ENCODE peak calls at places on chromosomes 7 and 10, in four cellular contexts. One of them, this sample, is unnamed.

GRCh38 chr7:130881799-130882141 is 147.8 kb upstream of the KLF14 start:
- DNase-seq in A549: no peak
- DNase-seq in NCI-H460: no peak
- DNase-seq in GM03348: no peak
- DNase-seq in this sample: no peak

GRCh38 chr7:30914611-30915601 is 3.3 kb downstream of the AQP1 start:
- DNase-seq in A549: peak; percentile 28
- DNase-seq in NCI-H460: peak; percentile 22
- DNase-seq in GM03348: peak; percentile 77
- DNase-seq in this sample: peak; percentile 69

GRCh38 chr7:135858851-135859250 is 110.2 kb upstream of the FAM180A start:
- DNase-seq in A549: no peak
- DNase-seq in NCI-H460: no peak
- DNase-seq in GM03348: no peak
- DNase-seq in this sample: no peak

GRCh38 chr7:28957064-28957821 is 887 bp downstream of the TRIL start:
- DNase-seq in A549: no peak
- DNase-seq in NCI-H460: no peak
- DNase-seq in GM03348: peak; percentile 10
- DNase-seq in this sample: no peak

GRCh38 chr7:11969627-11970026 is 137.6 kb upstream of the THSD7A start:
- DNase-seq in A549: no peak
- DNase-seq in NCI-H460: no peak
- DNase-seq in GM03348: no peak
- DNase-seq in this sample: no peak

GRCh38 chr10:89064764-89065163 is 74.2 kb downstream of the FAS start:
- DNase-seq in A549: no peak
- DNase-seq in NCI-H460: no peak
- DNase-seq in GM03348: no peak
- DNase-seq in this sample: peak; percentile 88

GRCh38 chr10:97229322-97229721 is 43.6 kb upstream of the SLIT1 start:
- DNase-seq in A549: no peak
- DNase-seq in NCI-H460: no peak
- DNase-seq in GM03348: no peak
- DNase-seq in this sample: no peak

GRCh38 chr7:31410265-31410664 is 69.7 kb upstream of the NEUROD6 start:
- DNase-seq in A549: no peak
- DNase-seq in NCI-H460: no peak
- DNase-seq in GM03348: no peak
- DNase-seq in this sample: no peak

GRCh38 chr10:30829921-30830671 is 200.5 kb upstream of the LYZL2 start:
- DNase-seq in A549: no peak
- DNase-seq in NCI-H460: no peak
- DNase-seq in GM03348: peak; percentile 58
- DNase-seq in this sample: peak; percentile 41

GRCh38 chr7:116316838-116317612 is 106.7 kb downstream of the TES start:
- DNase-seq in A549: peak; percentile 78
- DNase-seq in NCI-H460: peak; percentile 95
- DNase-seq in GM03348: peak; percentile 81
- DNase-seq in this sample: peak; percentile 98

GRCh38 chr7:99390941-99391602 is 16.5 kb downstream of the ARPC1B start:
- DNase-seq in A549: no peak
- DNase-seq in NCI-H460: no peak
- DNase-seq in GM03348: no peak
- DNase-seq in this sample: no peak

GRCh38 chr7:69062020-69062760 is 536.1 kb upstream of the AUTS2 start:
- DNase-seq in A549: no peak
- DNase-seq in NCI-H460: no peak
- DNase-seq in GM03348: no peak
- DNase-seq in this sample: peak; percentile 28

GRCh38 chr10:4068255-4069028 is 283.4 kb upstream of the KLF6 start:
- DNase-seq in A549: no peak
- DNase-seq in NCI-H460: no peak
- DNase-seq in GM03348: no peak
- DNase-seq in this sample: no peak

GRCh38 chr7:2803342-2803692 is 40.8 kb downstream of the GNA12 start:
- DNase-seq in A549: no peak
- DNase-seq in NCI-H460: no peak
- DNase-seq in GM03348: no peak
- DNase-seq in this sample: no peak

GRCh38 chr7:74299401-74299800 is 10.2 kb downstream of the CLIP2 start:
- DNase-seq in A549: no peak
- DNase-seq in NCI-H460: no peak
- DNase-seq in GM03348: no peak
- DNase-seq in this sample: no peak

GRCh38 chr7:70574970-70575799 is 556.8 kb upstream of the GALNT17 start:
- DNase-seq in A549: no peak
- DNase-seq in NCI-H460: no peak
- DNase-seq in GM03348: no peak
- DNase-seq in this sample: no peak

GRCh38 chr10:62071846-62072281 is 170.4 kb downstream of the ARID5B start:
- DNase-seq in A549: no peak
- DNase-seq in NCI-H460: no peak
- DNase-seq in GM03348: no peak
- DNase-seq in this sample: no peak

GRCh38 chr10:11324761-11325321 is 286.6 kb downstream of the USP6NL start:
- DNase-seq in A549: no peak
- DNase-seq in NCI-H460: no peak
- DNase-seq in GM03348: no peak
- DNase-seq in this sample: no peak

GRCh38 chr7:117014673-117015133 is 61.4 kb downstream of the ST7 start:
- DNase-seq in A549: peak; percentile 21
- DNase-seq in NCI-H460: peak; percentile 69
- DNase-seq in GM03348: peak; percentile 72
- DNase-seq in this sample: no peak

GRCh38 chr7:91264924-91265681 is 870 bp downstream of the FZD1 start:
- DNase-seq in A549: no peak
- DNase-seq in NCI-H460: peak; percentile 28
- DNase-seq in GM03348: peak; percentile 66
- DNase-seq in this sample: peak; percentile 69

GRCh38 chr10:97081621-97082235 is 104.0 kb downstream of the SLIT1 start:
- DNase-seq in A549: peak; percentile 71
- DNase-seq in NCI-H460: peak; percentile 62
- DNase-seq in GM03348: peak; percentile 76
- DNase-seq in this sample: peak; percentile 24